ENCODE peak calls at places on chromosomes 3 and 15, in four cellular contexts. One of them, this sample, is unnamed.

GRCh38 chr3:133894334-133895207 is 1.1 kb downstream of the RAB6B start:
- DNase-seq in fibroblast of lung: no peak
- DNase-seq in mammary epithelial cell: no peak
- DNase-seq in IMR-90: no peak
- DNase-seq in this sample: no peak

GRCh38 chr3:155938409-155938808 is 68.0 kb downstream of the GMPS start:
- DNase-seq in fibroblast of lung: no peak
- DNase-seq in mammary epithelial cell: no peak
- DNase-seq in IMR-90: peak; percentile 84
- DNase-seq in this sample: no peak

GRCh38 chr3:14518432-14518802 is 21.7 kb downstream of the GRIP2 start:
- DNase-seq in fibroblast of lung: no peak
- DNase-seq in mammary epithelial cell: no peak
- DNase-seq in IMR-90: no peak
- DNase-seq in this sample: no peak

GRCh38 chr15:95556225-95556624 is 774.3 kb upstream of the NR2F2 start:
- DNase-seq in fibroblast of lung: peak; percentile 61
- DNase-seq in mammary epithelial cell: no peak
- DNase-seq in IMR-90: peak; percentile 50
- DNase-seq in this sample: peak; percentile 53

GRCh38 chr15:66488525-66488924 is 9.0 kb downstream of the SNAPC5 start:
- DNase-seq in fibroblast of lung: no peak
- DNase-seq in mammary epithelial cell: no peak
- DNase-seq in IMR-90: no peak
- DNase-seq in this sample: no peak

GRCh38 chr3:184525337-184526157 is 36.0 kb upstream of the EPHB3 start:
- DNase-seq in fibroblast of lung: no peak
- DNase-seq in mammary epithelial cell: peak; percentile 65
- DNase-seq in IMR-90: no peak
- DNase-seq in this sample: peak; percentile 30

GRCh38 chr3:13148126-13148525 is 74.9 kb upstream of the IQSEC1 start:
- DNase-seq in fibroblast of lung: no peak
- DNase-seq in mammary epithelial cell: no peak
- DNase-seq in IMR-90: no peak
- DNase-seq in this sample: no peak

GRCh38 chr3:81152156-81152555 is 609.3 kb downstream of the GBE1 start:
- DNase-seq in fibroblast of lung: no peak
- DNase-seq in mammary epithelial cell: no peak
- DNase-seq in IMR-90: no peak
- DNase-seq in this sample: no peak

GRCh38 chr3:126154391-126155279 is 25.8 kb downstream of the ALDH1L1 start:
- DNase-seq in fibroblast of lung: no peak
- DNase-seq in mammary epithelial cell: no peak
- DNase-seq in IMR-90: no peak
- DNase-seq in this sample: no peak

DNA sequence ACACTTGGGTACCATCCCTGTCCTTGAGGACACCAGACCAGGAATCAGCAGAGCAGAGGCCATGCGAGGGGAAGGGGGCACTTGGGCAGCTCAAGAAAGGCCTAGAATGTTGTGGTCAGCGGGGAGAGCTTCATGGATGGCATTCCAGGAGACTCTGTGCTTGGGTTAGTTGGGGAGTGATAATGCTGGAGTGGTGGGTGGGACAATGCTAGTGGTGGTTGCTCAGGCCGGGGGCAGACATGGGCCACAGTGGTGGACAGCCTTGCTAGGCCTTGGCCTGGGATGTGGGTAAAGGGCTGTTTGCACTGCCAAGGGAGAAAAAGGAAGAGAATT is 12.8 kb downstream of the MRAS start:
- DNase-seq in fibroblast of lung: no peak
- DNase-seq in mammary epithelial cell: no peak
- DNase-seq in IMR-90: no peak
- DNase-seq in this sample: no peak
- H3K9ac ChIP-seq in fibroblast of lung: no peak overlapping the region
- H3K9ac ChIP-seq in mammary epithelial cell: no peak overlapping the region
- H3K9ac ChIP-seq in IMR-90: no peak overlapping the region
- H3K9ac ChIP-seq in this sample: no peak overlapping the region

GRCh38 chr3:128434524-128434923 is 32.2 kb downstream of the DNAJB8 start:
- DNase-seq in fibroblast of lung: no peak
- DNase-seq in mammary epithelial cell: no peak
- DNase-seq in IMR-90: no peak
- DNase-seq in this sample: no peak

GRCh38 chr3:128435058-128435457 is 31.6 kb downstream of the DNAJB8 start:
- DNase-seq in fibroblast of lung: no peak
- DNase-seq in mammary epithelial cell: no peak
- DNase-seq in IMR-90: no peak
- DNase-seq in this sample: no peak

GRCh38 chr3:128433630-128434185 is 33.0 kb downstream of the DNAJB8 start:
- DNase-seq in fibroblast of lung: no peak
- DNase-seq in mammary epithelial cell: peak; percentile 6
- DNase-seq in IMR-90: no peak
- DNase-seq in this sample: no peak

GRCh38 chr3:128436214-128436613 is 30.5 kb downstream of the DNAJB8 start:
- DNase-seq in fibroblast of lung: no peak
- DNase-seq in mammary epithelial cell: no peak
- DNase-seq in IMR-90: no peak
- DNase-seq in this sample: no peak

DNA sequence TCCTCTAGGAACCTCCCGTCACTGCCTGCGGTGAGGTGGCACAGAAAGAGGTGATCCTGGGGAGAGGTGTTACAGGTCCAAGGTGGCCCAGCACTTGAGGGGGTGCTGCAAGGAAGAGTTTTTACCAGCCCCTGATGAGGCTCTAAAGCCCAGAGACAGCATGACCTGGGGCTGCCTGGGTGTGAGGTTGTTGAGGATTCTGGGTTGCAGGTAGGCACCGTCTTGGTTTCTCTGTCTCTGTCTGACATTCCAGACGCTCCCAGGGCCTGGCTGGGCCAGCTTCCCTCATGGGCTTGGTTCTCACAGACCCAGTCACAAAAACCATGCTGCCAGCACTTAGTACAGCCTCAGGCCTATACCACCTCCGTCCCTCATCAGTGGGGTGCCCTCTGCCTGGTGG is 31.1 kb downstream of the DNAJB8 start:
- DNase-seq in fibroblast of lung: no peak
- DNase-seq in mammary epithelial cell: no peak
- DNase-seq in IMR-90: no peak
- DNase-seq in this sample: no peak
- H3K27me3 ChIP-seq in fibroblast of lung: peaks cover 42% of the 10 kb centered on the region
- H3K27me3 ChIP-seq in mammary epithelial cell: peaks cover 16% of the 10 kb centered on the region
- H3K27me3 ChIP-seq in IMR-90: peaks cover 73% of the 10 kb centered on the region
- H3K27me3 ChIP-seq in this sample: peaks cover 57% of the 10 kb centered on the region

GRCh38 chr15:73050561-73051297 is 1.5 kb upstream of the NEO1 start:
- DNase-seq in fibroblast of lung: no peak
- DNase-seq in mammary epithelial cell: no peak
- DNase-seq in IMR-90: no peak
- DNase-seq in this sample: peak; percentile 7
- H3K9ac ChIP-seq in fibroblast of lung: no peak overlapping the region
- H3K9ac ChIP-seq in mammary epithelial cell: no peak overlapping the region
- H3K9ac ChIP-seq in IMR-90: no peak overlapping the region
- H3K9ac ChIP-seq in this sample: peak overlapping the region; percentile 87

GRCh38 chr15:53588773-53589172 is 170.7 kb downstream of the WDR72 start:
- DNase-seq in fibroblast of lung: peak; percentile 49
- DNase-seq in mammary epithelial cell: peak; percentile 42
- DNase-seq in IMR-90: no peak
- DNase-seq in this sample: no peak
- H3K27me3 ChIP-seq in fibroblast of lung: no peaks in the 10 kb centered on the region
- H3K27me3 ChIP-seq in mammary epithelial cell: no peaks in the 10 kb centered on the region
- H3K27me3 ChIP-seq in IMR-90: no peaks in the 10 kb centered on the region
- H3K27me3 ChIP-seq in this sample: no peaks in the 10 kb centered on the region

This sample was measured in adipocyte.